ENCODE peak calls at places on chromosomes 1 and 21, in four cellular contexts. U is left ventricle myocardium inferior, R is right atrium auricular region, H is dorsolateral prefrontal cortex. M is an unnamed sample.

GRCh38 chr1:218600968-218601367 is 255.8 kb downstream of the TGFB2 start:
- DNase-seq in U (no peak), R (no peak), H (no peak), M (no peak)

GRCh38 chr1:229270547-229271447 is at the start of gene RAB4A:
- DNase-seq in H (peak; percentile 88), R (peak; percentile 80), U (peak; percentile 88), M (peak; percentile 96)

GRCh38 chr21:45479691-45480675 is 62.3 kb downstream of the SLC19A1 start:
- DNase-seq in U (no peak), H (no peak), R (no peak), M (peak; percentile 70)

GRCh38 chr1:31700468-31701136 is 3.2 kb downstream of the COL16A1 start:
- DNase-seq in H (no peak), R (no peak), U (no peak), M (no peak)

GRCh38 chr1:232560940-232561339 is 69.0 kb downstream of the SIPA1L2 start:
- DNase-seq in R (no peak), H (no peak), U (no peak), M (no peak)

GRCh38 chr1:221965252-221965651 is 223.4 kb upstream of the DUSP10 start:
- DNase-seq in H (no peak), U (no peak), R (no peak), M (no peak)

GRCh38 chr1:66495490-66495889 is 38.5 kb upstream of the SGIP1 start:
- DNase-seq in R (no peak), U (no peak), H (no peak), M (no peak)

GRCh38 chr1:112255080-112255479 is 140.9 kb upstream of the CTTNBP2NL start:
- DNase-seq in U (no peak), R (no peak), H (no peak), M (no peak)

GRCh38 chr1:230610589-230610988 is 31.7 kb upstream of the COG2 start:
- DNase-seq in U (no peak), H (no peak), R (no peak), M (no peak)

GRCh38 chr1:6385673-6386191 is 7.8 kb downstream of the ACOT7 start:
- DNase-seq in U (peak; percentile 42), H (peak; percentile 56), R (no peak), M (peak; percentile 91)

GRCh38 chr1:208668991-208669390 is 424.8 kb upstream of the PLXNA2 start:
- DNase-seq in H (no peak), U (no peak), R (no peak), M (no peak)

GRCh38 chr1:41475859-41476567 is 8.5 kb downstream of the EDN2 start:
- DNase-seq in H (no peak), U (no peak), R (no peak), M (peak; percentile 20)

GRCh38 chr1:52892424-52892823 is 29.1 kb downstream of the ECHDC2 start:
- DNase-seq in U (no peak), R (no peak), H (no peak), M (no peak)

GRCh38 chr1:225467193-225468020 is 39.6 kb upstream of the LBR start:
- DNase-seq in R (peak; percentile 72), U (peak; percentile 71), H (no peak), M (peak; percentile 90)

GRCh38 chr1:72283204-72284083 is 1.1 kb upstream of the NEGR1 start:
- DNase-seq in R (peak; percentile 69), H (peak; percentile 89), U (peak; percentile 79), M (peak; percentile 94)

GRCh38 chr21:41166947-41167346 is 1.0 kb upstream of the BACE2 start:
- DNase-seq in H (no peak), R (no peak), U (peak; percentile 37), M (no peak)

GRCh38 chr1:51643362-51643761 is 26.5 kb downstream of the OSBPL9 start:
- DNase-seq in R (no peak), H (no peak), U (no peak), M (no peak)

GRCh38 chr1:16927256-16927655 is 5.5 kb downstream of the CROCC start:
- DNase-seq in H (no peak), U (no peak), R (no peak), M (no peak)

GRCh38 chr1:211703812-211704566 is 28.6 kb upstream of the NEK2 start:
- DNase-seq in R (no peak), U (no peak), H (no peak), M (no peak)

GRCh38 chr1:66476774-66477173 is 57.2 kb upstream of the SGIP1 start:
- DNase-seq in H (no peak), R (no peak), U (no peak), M (no peak)

GRCh38 chr1:92820024-92820423 is 11.8 kb upstream of the RPL5 start:
- DNase-seq in U (no peak), R (no peak), H (no peak), M (no peak)

GRCh38 chr21:46056450-46056903 is 41.4 kb upstream of the COL6A2 start:
- DNase-seq in U (peak; percentile 87), H (no peak), R (peak; percentile 85), M (peak; percentile 95)

GRCh38 chr1:193157360-193157759 is 29.1 kb downstream of the B3GALT2 start:
- DNase-seq in R (no peak), H (no peak), U (no peak), M (no peak)

GRCh38 chr1:6338685-6339084 is 54.9 kb downstream of the ACOT7 start:
- DNase-seq in H (no peak), R (no peak), U (no peak), M (no peak)

GRCh38 chr1:223189903-223190724 is 47.1 kb upstream of the TLR5 start:
- DNase-seq in R (no peak), U (no peak), H (no peak), M (no peak)

GRCh38 chr1:233679030-233679429 is 65.1 kb downstream of the KCNK1 start:
- DNase-seq in U (no peak), H (no peak), R (no peak), M (no peak)
- H3K27ac ChIP-seq in U (no peak overlapping the region), H (no peak overlapping the region), R (peak overlapping the region; percentile 93), M (no peak overlapping the region)

DNA sequence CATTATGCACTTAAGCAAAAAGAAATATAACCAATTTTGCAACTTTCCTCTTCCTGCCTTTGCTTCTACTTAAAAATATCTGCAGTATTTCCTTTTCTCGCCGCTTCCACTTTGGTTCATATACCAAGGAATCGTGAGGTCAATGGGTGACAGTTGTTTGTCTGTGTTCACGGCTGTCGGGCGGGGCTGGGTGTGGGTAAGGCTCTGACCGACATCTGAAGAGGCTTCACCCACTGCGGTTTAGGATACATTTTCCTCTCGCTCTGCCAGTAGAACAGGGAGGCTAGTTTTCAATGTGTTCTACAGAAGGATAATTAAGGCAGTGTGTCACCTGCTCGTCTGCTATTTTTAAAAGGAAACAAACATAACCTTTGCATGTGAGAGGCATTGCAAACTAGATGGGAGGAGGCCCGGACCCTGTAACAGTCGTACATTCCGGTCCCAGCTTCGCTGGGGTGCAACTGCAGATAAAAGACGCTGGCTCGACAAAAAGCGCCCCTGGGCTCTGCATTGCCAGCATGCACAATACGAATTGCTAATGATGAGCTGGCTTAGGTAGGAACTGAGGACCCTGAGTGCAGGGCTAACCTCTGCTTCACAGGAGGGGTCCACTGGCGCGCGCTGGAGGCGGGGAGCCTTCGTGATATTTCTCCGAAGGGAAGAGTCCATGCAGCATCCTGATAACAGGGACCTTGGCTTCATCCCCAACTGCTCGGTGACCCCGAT is 8.5 kb upstream of the ERG start:
- DNase-seq in R (no peak), H (no peak), U (peak; percentile 31), M (no peak)
- H3K4me3 ChIP-seq in R (no peak overlapping the region), H (no peak overlapping the region), U (peak overlapping the region; percentile 30), M (no peak overlapping the region)

GRCh38 chr1:178575611-178576331 is 62.9 kb downstream of the TEX35 start:
- DNase-seq in U (no peak), R (no peak), H (no peak), M (no peak)
- H3K27ac ChIP-seq in U (no peak overlapping the region), R (peak overlapping the region; percentile 8), H (no peak overlapping the region), M (no peak overlapping the region)

GRCh38 chr1:2234762-2235113 is 6.6 kb downstream of the SKI start:
- DNase-seq in R (no peak), H (peak; percentile 7), U (no peak), M (peak; percentile 81)
- H3K4me3 ChIP-seq in R (no peak overlapping the region), H (peak overlapping the region; percentile 57), U (peak overlapping the region; percentile 78), M (peak overlapping the region; percentile 41)

GRCh38 chr1:94301186-94301585 is 63.8 kb upstream of the ARHGAP29 start:
- DNase-seq in H (no peak), R (no peak), U (no peak), M (no peak)
- H3K27ac ChIP-seq in H (no peak overlapping the region), R (peak overlapping the region; percentile 59), U (peak overlapping the region; percentile 91), M (peak overlapping the region; percentile 45)

GRCh38 chr1:18635833-18636671 is 5.4 kb downstream of the PAX7 start:
- DNase-seq in U (no peak), H (no peak), R (no peak), M (no peak)
- H3K4me3 ChIP-seq in U (no peak overlapping the region), H (no peak overlapping the region), R (no peak overlapping the region), M (no peak overlapping the region)

GRCh38 chr1:110034040-110034450 is 379 bp upstream of the STRIP1 start:
- DNase-seq in U (no peak), R (no peak), H (no peak), M (no peak)
- H3K27ac ChIP-seq in U (peak overlapping the region; percentile 95), R (peak overlapping the region; percentile 92), H (peak overlapping the region; percentile 91), M (no peak overlapping the region)

GRCh38 chr1:50048791-50049190 is 25.0 kb upstream of the AGBL4 start:
- DNase-seq in H (no peak), R (no peak), U (no peak), M (no peak)
- H3K4me3 ChIP-seq in H (peak overlapping the region; percentile 51), R (no peak overlapping the region), U (no peak overlapping the region), M (no peak overlapping the region)

DNA sequence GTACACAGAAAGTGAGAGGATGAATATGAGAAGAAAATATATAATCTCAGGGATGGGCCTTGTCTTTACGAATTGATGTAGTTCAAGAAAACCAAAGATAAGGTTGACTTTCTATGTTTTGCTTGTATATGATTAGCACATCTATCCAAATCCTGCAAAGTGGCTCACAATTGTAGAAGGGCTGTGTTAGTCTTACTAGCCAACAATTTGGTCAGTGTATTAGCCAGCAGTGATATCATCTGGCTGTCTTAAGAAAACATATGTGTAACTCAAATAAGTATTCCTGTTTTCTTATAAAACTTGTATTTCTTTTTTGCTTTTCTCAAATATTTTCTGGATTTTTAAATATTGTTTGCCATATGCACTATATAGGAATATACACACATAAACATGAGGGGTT is 5.5 kb downstream of the SDCCAG8 start:
- DNase-seq in R (no peak), H (no peak), U (no peak), M (no peak)
- H3K27ac ChIP-seq in R (peak overlapping the region; percentile 1), H (no peak overlapping the region), U (peak overlapping the region; percentile 36), M (no peak overlapping the region)

DNA sequence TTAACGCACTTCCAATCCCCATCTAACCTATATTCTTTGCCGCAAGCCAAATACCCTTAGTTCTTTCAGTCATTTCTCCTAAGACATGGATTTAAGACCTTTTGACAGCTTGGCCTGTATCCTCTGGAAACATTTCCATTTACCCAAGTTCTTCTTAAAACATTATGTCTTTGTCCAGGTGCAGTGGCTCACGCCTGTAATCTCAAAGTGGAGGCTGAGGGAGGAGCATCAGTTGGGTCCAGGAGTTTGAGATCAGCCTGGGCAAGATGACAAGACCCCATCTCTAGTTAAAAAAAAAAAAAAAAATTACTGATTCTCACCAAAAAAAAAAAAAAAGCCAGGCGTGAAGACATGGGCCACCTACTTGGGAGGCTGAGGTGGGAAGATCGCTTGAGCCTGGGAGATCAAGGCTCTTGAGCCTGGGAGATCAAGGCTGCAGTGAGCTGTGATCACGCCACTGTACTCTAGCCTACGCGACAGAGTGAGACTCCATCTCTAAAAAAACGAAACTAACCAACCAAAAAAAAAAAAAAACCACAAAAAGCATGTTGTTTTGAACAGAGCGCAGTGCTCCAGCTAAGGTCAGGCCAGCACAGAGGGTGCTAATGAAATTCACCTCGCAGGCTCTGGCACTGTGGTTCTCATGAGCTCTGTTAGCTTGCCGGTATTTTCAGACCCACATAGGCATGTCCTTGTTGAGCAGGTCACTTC is 36.0 kb downstream of the NUAK2 start:
- DNase-seq in R (no peak), U (no peak), H (no peak), M (no peak)
- H3K4me3 ChIP-seq in R (no peak overlapping the region), U (no peak overlapping the region), H (no peak overlapping the region), M (no peak overlapping the region)